ENCODE peak calls at places on chromosomes 5 and 9, in four cellular contexts. S is spleen, Q is suprapubic skin, V is ovary. M is an unnamed sample.

GRCh38 chr5:67142816-67143215 is 53.8 kb downstream of the CD180 start:
- DNase-seq in V (no peak), Q (no peak), S (no peak), M (no peak)

GRCh38 chr5:142411103-142411502 is 86.3 kb upstream of the SPRY4 start:
- DNase-seq in Q (no peak), V (no peak), S (no peak), M (no peak)

GRCh38 chr9:109310486-109310901 is 10.4 kb downstream of the EPB41L4B start:
- DNase-seq in S (no peak), V (no peak), Q (no peak), M (no peak)

GRCh38 chr5:55258339-55258738 is 24.9 kb upstream of the CCNO start:
- DNase-seq in V (no peak), S (no peak), Q (no peak), M (no peak)

GRCh38 chr5:42993516-42994284 is 46.4 kb downstream of the ANXA2R start:
- DNase-seq in V (no peak), S (peak; percentile 88), Q (no peak), M (peak; percentile 30)

GRCh38 chr9:125631391-125632085 is 75.5 kb downstream of the MAPKAP1 start:
- DNase-seq in S (no peak), Q (no peak), V (no peak), M (no peak)

GRCh38 chr5:134552301-134552700 is 26.8 kb downstream of the JADE2 start:
- DNase-seq in Q (no peak), V (peak; percentile 87), S (no peak), M (no peak)

GRCh38 chr5:166767858-166768257 is 1523.6 kb upstream of the WWC1 start:
- DNase-seq in Q (no peak), V (no peak), S (no peak), M (no peak)

GRCh38 chr5:142655339-142656267 is 30.3 kb downstream of the FGF1 start:
- DNase-seq in Q (peak; percentile 84), S (peak; percentile 89), V (peak; percentile 88), M (peak; percentile 73)

GRCh38 chr5:173320259-173320658 is 8.0 kb downstream of the STC2 start:
- DNase-seq in S (peak; percentile 56), V (peak; percentile 59), Q (peak; percentile 65), M (peak; percentile 88)

GRCh38 chr9:4828776-4829175 is 36.0 kb downstream of the RCL1 start:
- DNase-seq in V (no peak), S (no peak), Q (no peak), M (no peak)

GRCh38 chr5:134547579-134547978 is 22.1 kb downstream of the JADE2 start:
- DNase-seq in Q (no peak), V (peak; percentile 56), S (no peak), M (no peak)

GRCh38 chr9:133115604-133116345 is 5.3 kb downstream of the RALGDS start:
- DNase-seq in S (peak; percentile 78), V (no peak), Q (peak; percentile 80), M (peak; percentile 88)

GRCh38 chr9:128523199-128523925 is 18.8 kb downstream of the GLE1 start:
- DNase-seq in Q (no peak), V (peak; percentile 31), S (no peak), M (no peak)

GRCh38 chr5:95644351-95645042 is 2.1 kb upstream of the RFESD start:
- DNase-seq in S (no peak), Q (no peak), V (peak; percentile 62), M (no peak)

GRCh38 chr9:92327283-92327850 is 1.6 kb downstream of the CENPP start:
- DNase-seq in S (no peak), Q (no peak), V (no peak), M (no peak)

GRCh38 chr5:2805080-2805479 is 53.6 kb upstream of the IRX2 start:
- DNase-seq in V (no peak), S (no peak), Q (no peak), M (no peak)

GRCh38 chr9:12816656-12817101 is 41.9 kb downstream of the LURAP1L start:
- DNase-seq in S (no peak), Q (no peak), V (no peak), M (no peak)

GRCh38 chr9:19446361-19446861 is 37.6 kb downstream of the ACER2 start:
- DNase-seq in Q (no peak), S (no peak), V (no peak), M (no peak)

GRCh38 chr9:124054671-124055212 is 43.2 kb downstream of the LHX2 start:
- DNase-seq in S (no peak), V (no peak), Q (no peak), M (no peak)

GRCh38 chr5:81740758-81741157 is 10.1 kb downstream of the SSBP2 start:
- DNase-seq in S (no peak), Q (no peak), V (no peak), M (no peak)
- TF ChIP-seq CTCF in S (no peak), Q (no peak), V (no peak), M (no peak)

GRCh38 chr9:134895103-134895502 is 14.5 kb downstream of the FCN2 start:
- DNase-seq in S (peak; percentile 12), Q (no peak), V (peak; percentile 12), M (no peak)
- H3K4me3 ChIP-seq in S (no peak overlapping the region), Q (no peak overlapping the region), V (no peak overlapping the region), M (no peak overlapping the region)

GRCh38 chr9:33346564-33346963 is 55.8 kb downstream of the AQP7 start:
- DNase-seq in Q (no peak), V (no peak), S (no peak), M (no peak)
- TF ChIP-seq POLR2A in Q (no peak), V (no peak), S (no peak), M (no peak)

GRCh38 chr9:136021891-136022681 is 60.9 kb upstream of the UBAC1 start:
- DNase-seq in S (no peak), Q (peak; percentile 59), V (no peak), M (peak; percentile 81)
- TF ChIP-seq CTCF in S (no peak), Q (no peak), V (no peak), M (no peak)

GRCh38 chr9:25678147-25678666 is at the start of gene TUSC1:
- DNase-seq in Q (peak; percentile 92), V (peak; percentile 84), S (peak; percentile 88), M (peak; percentile 96)

GRCh38 chr9:25677301-25678146 is 720 bp downstream of the TUSC1 start:
- DNase-seq in V (peak; percentile 90), S (peak; percentile 89), Q (peak; percentile 90), M (peak; percentile 97)

GRCh38 chr9:25678846-25679360 is 659 bp upstream of the TUSC1 start:
- DNase-seq in Q (no peak), V (no peak), S (no peak), M (no peak)

GRCh38 chr9:25681270-25681669 is 3.0 kb upstream of the TUSC1 start:
- DNase-seq in S (no peak), V (no peak), Q (no peak), M (no peak)
- H3K4me3 ChIP-seq in S (no peak overlapping the region), V (no peak overlapping the region), Q (no peak overlapping the region), M (no peak overlapping the region)

DNA sequence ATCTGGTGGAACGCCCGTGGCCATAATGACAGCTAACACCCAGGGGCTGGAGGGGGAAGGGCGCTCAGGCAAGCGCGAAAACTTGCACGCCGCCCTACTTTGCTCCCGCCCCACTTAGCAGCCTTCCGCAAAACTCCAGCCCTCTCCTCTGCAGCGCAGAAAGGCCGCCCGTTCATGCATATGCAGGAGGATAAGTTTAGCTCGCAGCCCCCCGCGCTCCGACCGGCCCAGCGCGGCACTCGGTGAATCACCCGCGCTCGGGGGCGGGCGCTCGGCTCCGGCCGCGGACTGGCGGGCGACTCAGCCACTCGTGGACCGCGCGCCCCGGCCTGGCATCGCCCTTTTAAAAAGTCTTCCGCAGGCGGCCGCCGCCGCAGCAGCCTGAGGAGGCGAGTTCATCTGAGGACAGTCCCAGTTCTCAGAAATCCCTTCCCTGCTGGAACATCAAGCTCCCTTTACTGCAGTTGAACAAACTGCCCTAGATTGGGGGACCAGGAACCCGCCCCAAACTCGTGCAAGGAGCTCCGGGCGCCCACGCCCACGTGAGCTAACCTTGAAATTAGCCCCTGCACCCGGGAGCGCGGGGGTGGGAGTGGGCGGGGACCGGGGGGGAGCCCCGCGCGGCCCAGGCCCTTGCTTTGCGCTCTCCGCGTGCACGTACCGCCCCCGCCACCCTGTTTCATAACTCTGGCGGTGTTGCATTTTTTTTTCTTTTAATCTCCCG is 4.5 kb upstream of the KLF9 start:
- DNase-seq in V (peak; percentile 98), Q (peak; percentile 99), S (peak; percentile 97), M (peak; percentile 99)
- TF ChIP-seq POLR2A in V (peak; percentile 87), Q (peak; percentile 22), S (peak; percentile 82), M (peak; percentile 63)

DNA sequence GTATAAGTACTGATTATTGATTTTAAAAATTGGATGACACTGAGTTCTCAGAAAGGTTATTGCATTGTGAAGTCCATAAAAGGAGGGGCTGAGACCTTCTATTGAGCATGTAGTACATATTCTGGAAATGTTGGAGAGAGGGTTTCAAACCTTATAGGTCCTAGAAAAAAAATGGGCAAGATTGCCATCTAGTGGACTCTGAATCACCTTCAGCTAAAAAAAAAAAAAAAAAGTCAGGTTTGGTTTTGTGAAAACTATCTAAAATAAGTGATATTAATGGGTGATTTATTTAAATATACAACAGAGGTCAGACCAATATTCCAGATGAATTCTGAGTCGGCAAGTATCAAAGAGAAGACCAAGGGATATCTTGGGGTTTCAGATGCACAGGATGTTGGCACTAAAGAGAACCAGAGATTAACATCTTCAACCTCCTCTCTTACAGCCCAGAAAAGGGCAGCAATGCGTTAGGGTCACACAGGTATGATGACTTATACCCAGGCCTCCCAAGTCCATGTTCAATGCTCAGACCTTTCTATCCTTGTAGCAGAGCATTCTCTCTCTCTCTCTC is 109.8 kb upstream of the NMUR2 start:
- DNase-seq in S (no peak), V (no peak), Q (no peak), M (no peak)
- TF ChIP-seq CTCF in S (no peak), V (no peak), Q (peak; percentile 20), M (no peak)

GRCh38 chr9:77016111-77016525 is 3.3 kb upstream of the FOXB2 start:
- DNase-seq in Q (no peak), V (no peak), S (no peak), M (no peak)
- H3K4me3 ChIP-seq in Q (no peak overlapping the region), V (no peak overlapping the region), S (peak overlapping the region; percentile 15), M (no peak overlapping the region)

DNA sequence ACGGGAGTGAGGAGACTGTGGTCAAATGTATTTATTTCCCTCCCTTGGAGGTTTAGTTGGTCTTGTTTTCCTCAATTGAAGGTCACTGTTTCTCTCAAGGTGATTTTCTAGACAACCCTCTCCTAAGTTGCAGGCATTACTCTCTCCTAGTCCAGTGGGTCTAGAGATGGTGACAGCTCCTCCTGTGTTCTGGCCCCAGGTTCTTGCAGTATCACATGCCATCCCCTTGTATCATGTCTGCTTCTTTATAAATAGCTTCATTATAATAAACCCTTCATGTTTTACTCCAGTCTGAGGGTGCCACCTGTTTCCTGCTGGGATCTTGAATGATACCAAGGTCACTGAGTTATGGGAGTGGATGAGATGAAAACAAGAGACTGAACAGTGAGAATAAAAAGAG is 208.0 kb upstream of the KCNN2 start:
- DNase-seq in V (no peak), Q (no peak), S (no peak), M (no peak)
- TF ChIP-seq POLR2A in V (no peak), Q (no peak), S (no peak), M (no peak)

M was measured in lower leg skin.